ENCODE peak calls at places on chromosomes 4 and X, in eight cellular contexts. One of them, this sample, is unnamed. For H3K4me1, the result is how much of the 10 kb centered on the place peaks cover.

GRCh38 chr4:44326716-44327115 is 121.9 kb downstream of the KCTD8 start:
- DNase-seq in astrocyte: peak
- DNase-seq in SK-N-SH: no peak
- DNase-seq in psoas muscle: no peak
- DNase-seq in GM23248: no peak
- DNase-seq in right lobe of liver: no peak
- DNase-seq in pancreas: no peak
- DNase-seq in heart right ventricle: no peak
- DNase-seq in this sample: no peak

GRCh38 chr4:48557478-48557877 is 67.4 kb downstream of the ZAR1 start:
- DNase-seq in pancreas: no peak
- DNase-seq in SK-N-SH: peak
- DNase-seq in GM23248: no peak
- DNase-seq in right lobe of liver: no peak
- DNase-seq in astrocyte: no peak
- DNase-seq in heart right ventricle: no peak
- DNase-seq in psoas muscle: no peak
- DNase-seq in this sample: no peak

GRCh38 chrX:97266406-97267121 is 382.9 kb downstream of the RPA4 start:
- DNase-seq in GM23248: no peak
- DNase-seq in SK-N-SH: peak
- DNase-seq in pancreas: no peak
- DNase-seq in psoas muscle: no peak
- DNase-seq in right lobe of liver: no peak
- DNase-seq in astrocyte: no peak
- DNase-seq in heart right ventricle: no peak
- DNase-seq in this sample: no peak

GRCh38 chr4:176964116-176964691 is 171.5 kb upstream of the VEGFC start:
- DNase-seq in psoas muscle: no peak
- DNase-seq in GM23248: no peak
- DNase-seq in SK-N-SH: no peak
- DNase-seq in pancreas: no peak
- DNase-seq in right lobe of liver: no peak
- DNase-seq in heart right ventricle: no peak
- DNase-seq in astrocyte: no peak
- DNase-seq in this sample: no peak

GRCh38 chr4:158624889-158625478 is 46.7 kb downstream of the C4orf46 start:
- DNase-seq in psoas muscle: no peak
- DNase-seq in pancreas: peak
- DNase-seq in astrocyte: peak
- DNase-seq in heart right ventricle: peak
- DNase-seq in SK-N-SH: peak
- DNase-seq in right lobe of liver: no peak
- DNase-seq in GM23248: peak
- DNase-seq in this sample: no peak

GRCh38 chrX:23699636-23700194 is 32.4 kb downstream of the PRDX4 start:
- DNase-seq in heart right ventricle: peak
- DNase-seq in pancreas: no peak
- DNase-seq in GM23248: peak
- DNase-seq in psoas muscle: no peak
- DNase-seq in SK-N-SH: no peak
- DNase-seq in right lobe of liver: no peak
- DNase-seq in astrocyte: no peak
- DNase-seq in this sample: no peak

GRCh38 chr4:17310269-17310652 is 201.6 kb downstream of the QDPR start:
- DNase-seq in psoas muscle: no peak
- DNase-seq in pancreas: no peak
- DNase-seq in heart right ventricle: no peak
- DNase-seq in astrocyte: peak
- DNase-seq in GM23248: peak
- DNase-seq in right lobe of liver: no peak
- DNase-seq in SK-N-SH: no peak
- DNase-seq in this sample: no peak

GRCh38 chrX:109797311-109797975 is 64.4 kb upstream of the ACSL4 start:
- DNase-seq in right lobe of liver: peak
- DNase-seq in SK-N-SH: peak
- DNase-seq in heart right ventricle: no peak
- DNase-seq in astrocyte: no peak
- DNase-seq in GM23248: peak
- DNase-seq in psoas muscle: no peak
- DNase-seq in pancreas: no peak
- DNase-seq in this sample: no peak

GRCh38 chr4:134777626-134778025 is 576.0 kb upstream of the PABPC4L start:
- DNase-seq in SK-N-SH: peak
- DNase-seq in psoas muscle: no peak
- DNase-seq in GM23248: no peak
- DNase-seq in astrocyte: no peak
- DNase-seq in heart right ventricle: no peak
- DNase-seq in right lobe of liver: no peak
- DNase-seq in pancreas: no peak
- DNase-seq in this sample: no peak

GRCh38 chrX:126027229-126027628 is 138.9 kb downstream of the DCAF12L2 start:
- DNase-seq in SK-N-SH: no peak
- DNase-seq in GM23248: no peak
- DNase-seq in right lobe of liver: no peak
- DNase-seq in astrocyte: no peak
- DNase-seq in psoas muscle: no peak
- DNase-seq in pancreas: no peak
- DNase-seq in heart right ventricle: no peak
- DNase-seq in this sample: no peak

GRCh38 chr4:83386931-83387897 is 52.6 kb upstream of the HPSE start:
- DNase-seq in pancreas: no peak
- DNase-seq in SK-N-SH: no peak
- DNase-seq in heart right ventricle: no peak
- DNase-seq in psoas muscle: no peak
- DNase-seq in astrocyte: no peak
- DNase-seq in GM23248: peak
- DNase-seq in right lobe of liver: no peak
- DNase-seq in this sample: no peak

GRCh38 chrX:35380808-35381700 is 417.1 kb upstream of the MAGEB16 start:
- DNase-seq in heart right ventricle: no peak
- DNase-seq in psoas muscle: no peak
- DNase-seq in GM23248: peak
- DNase-seq in right lobe of liver: no peak
- DNase-seq in astrocyte: no peak
- DNase-seq in pancreas: peak
- DNase-seq in SK-N-SH: peak
- DNase-seq in this sample: no peak

GRCh38 chr4:182113774-182114173 is 129.4 kb upstream of the TENM3 start:
- DNase-seq in right lobe of liver: no peak
- DNase-seq in astrocyte: no peak
- DNase-seq in SK-N-SH: no peak
- DNase-seq in GM23248: no peak
- DNase-seq in heart right ventricle: no peak
- DNase-seq in pancreas: no peak
- DNase-seq in psoas muscle: no peak
- DNase-seq in this sample: no peak

GRCh38 chrX:19017271-19017670 is 33.4 kb upstream of the PHKA2 start:
- DNase-seq in SK-N-SH: peak
- DNase-seq in heart right ventricle: no peak
- DNase-seq in pancreas: no peak
- DNase-seq in astrocyte: no peak
- DNase-seq in right lobe of liver: no peak
- DNase-seq in psoas muscle: peak
- DNase-seq in GM23248: peak
- DNase-seq in this sample: no peak

GRCh38 chr4:36332023-36332781 is 50.8 kb downstream of the DTHD1 start:
- DNase-seq in heart right ventricle: no peak
- DNase-seq in psoas muscle: no peak
- DNase-seq in SK-N-SH: no peak
- DNase-seq in right lobe of liver: no peak
- DNase-seq in astrocyte: peak
- DNase-seq in GM23248: no peak
- DNase-seq in pancreas: no peak
- DNase-seq in this sample: no peak

GRCh38 chrX:107629533-107629909 is 1.2 kb downstream of the PRPS1 start:
- DNase-seq in GM23248: peak
- DNase-seq in psoas muscle: no peak
- DNase-seq in right lobe of liver: no peak
- DNase-seq in pancreas: no peak
- DNase-seq in astrocyte: peak
- DNase-seq in heart right ventricle: no peak
- DNase-seq in SK-N-SH: peak
- DNase-seq in this sample: no peak

GRCh38 chrX:94560930-94561329 is 886.9 kb downstream of the FAM133A start:
- DNase-seq in GM23248: no peak
- DNase-seq in SK-N-SH: no peak
- DNase-seq in pancreas: no peak
- DNase-seq in right lobe of liver: no peak
- DNase-seq in astrocyte: no peak
- DNase-seq in heart right ventricle: no peak
- DNase-seq in psoas muscle: no peak
- DNase-seq in this sample: no peak

DNA sequence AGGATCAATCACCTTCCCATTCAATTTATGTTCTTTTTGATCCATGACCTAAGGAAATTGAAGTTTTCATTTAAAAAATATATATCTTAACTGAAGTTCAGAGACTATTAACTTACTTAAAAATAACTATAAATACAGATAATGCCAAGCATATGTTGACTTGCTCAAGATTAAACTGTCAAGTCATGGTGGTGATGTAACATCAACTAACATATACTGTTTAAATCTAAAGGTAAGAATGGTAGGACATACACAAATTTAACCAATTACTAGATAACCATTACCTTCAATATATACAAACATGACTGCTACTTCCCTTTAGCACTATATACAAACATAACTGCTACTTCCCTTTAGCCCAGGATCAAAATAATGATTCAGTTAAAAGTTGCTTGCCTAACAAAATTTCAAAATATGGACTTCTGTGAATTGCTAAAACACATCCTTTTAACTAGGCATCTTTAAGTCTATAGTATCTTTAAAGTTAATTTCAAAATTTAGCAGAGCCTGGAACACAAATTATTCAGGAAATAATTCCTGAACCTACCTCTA is 14.9 kb downstream of the HNRNPD start:
- DNase-seq in SK-N-SH: no peak
- DNase-seq in GM23248: no peak
- DNase-seq in astrocyte: no peak
- DNase-seq in heart right ventricle: no peak
- DNase-seq in right lobe of liver: no peak
- DNase-seq in psoas muscle: no peak
- DNase-seq in pancreas: no peak
- DNase-seq in this sample: no peak
- H3K27ac ChIP-seq in SK-N-SH: no peak
- H3K27ac ChIP-seq in GM23248: no peak
- H3K27ac ChIP-seq in astrocyte: no peak
- H3K27ac ChIP-seq in heart right ventricle: no peak
- H3K27ac ChIP-seq in right lobe of liver: no peak
- H3K27ac ChIP-seq in psoas muscle: peak
- H3K27ac ChIP-seq in pancreas: no peak
- H3K27ac ChIP-seq in this sample: no peak

GRCh38 chr4:6689506-6689960 is 4.1 kb upstream of the S100P start:
- DNase-seq in SK-N-SH: no peak
- DNase-seq in pancreas: no peak
- DNase-seq in heart right ventricle: no peak
- DNase-seq in GM23248: no peak
- DNase-seq in astrocyte: no peak
- DNase-seq in psoas muscle: no peak
- DNase-seq in right lobe of liver: peak
- DNase-seq in this sample: no peak
- H3K4me1 ChIP-seq in SK-N-SH: under half
- H3K4me1 ChIP-seq in pancreas: under half
- H3K4me1 ChIP-seq in heart right ventricle: under half
- H3K4me1 ChIP-seq in GM23248: under half
- H3K4me1 ChIP-seq in astrocyte: under half
- H3K4me1 ChIP-seq in psoas muscle: under half
- H3K4me1 ChIP-seq in right lobe of liver: under half
- H3K4me1 ChIP-seq in this sample: under half

DNA sequence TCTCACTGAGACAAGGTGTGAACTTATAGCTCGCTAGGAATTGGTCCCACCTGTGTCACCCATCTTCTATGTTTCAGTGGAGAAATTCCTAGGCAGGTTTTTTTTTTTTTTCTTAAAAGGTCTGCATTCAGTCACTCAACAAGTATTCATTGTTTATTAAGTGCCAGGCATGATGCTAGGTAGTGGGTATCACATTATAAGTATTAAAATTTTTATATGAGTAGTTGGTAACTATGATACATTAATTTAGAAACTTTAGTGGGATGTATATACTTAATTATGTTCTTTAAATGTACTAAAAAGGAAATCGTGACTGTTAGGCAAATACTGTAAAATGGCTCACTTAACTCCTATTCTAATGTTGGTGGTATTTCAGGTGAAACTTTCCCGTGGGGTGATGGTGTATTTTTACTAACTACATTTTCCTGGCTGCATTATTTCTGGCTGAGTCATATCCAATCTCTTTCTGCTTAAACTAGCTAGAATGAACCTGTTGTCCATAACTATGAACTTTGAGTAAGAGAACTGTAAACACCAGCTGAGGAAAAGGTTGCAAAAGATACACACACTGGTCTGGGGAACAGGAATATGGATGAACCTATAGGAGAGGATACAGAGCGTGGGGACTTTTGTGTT is 49.3 kb upstream of the MED14 start:
- DNase-seq in SK-N-SH: no peak
- DNase-seq in pancreas: no peak
- DNase-seq in psoas muscle: no peak
- DNase-seq in GM23248: no peak
- DNase-seq in astrocyte: no peak
- DNase-seq in heart right ventricle: no peak
- DNase-seq in right lobe of liver: no peak
- DNase-seq in this sample: no peak
- H3K4me3 ChIP-seq in SK-N-SH: no peak
- H3K4me3 ChIP-seq in pancreas: no peak
- H3K4me3 ChIP-seq in psoas muscle: no peak
- H3K4me3 ChIP-seq in GM23248: no peak
- H3K4me3 ChIP-seq in astrocyte: no peak
- H3K4me3 ChIP-seq in heart right ventricle: no peak
- H3K4me3 ChIP-seq in right lobe of liver: no peak
- H3K4me3 ChIP-seq in this sample: no peak

GRCh38 chr4:10092481-10093272 is 23.9 kb downstream of the WDR1 start:
- DNase-seq in psoas muscle: peak
- DNase-seq in SK-N-SH: no peak
- DNase-seq in right lobe of liver: peak
- DNase-seq in pancreas: no peak
- DNase-seq in GM23248: peak
- DNase-seq in astrocyte: no peak
- DNase-seq in heart right ventricle: peak
- DNase-seq in this sample: peak

GRCh38 chr4:10093801-10094552 is 22.6 kb downstream of the WDR1 start:
- DNase-seq in right lobe of liver: peak
- DNase-seq in GM23248: peak
- DNase-seq in psoas muscle: peak
- DNase-seq in pancreas: no peak
- DNase-seq in SK-N-SH: peak
- DNase-seq in astrocyte: peak
- DNase-seq in heart right ventricle: peak
- DNase-seq in this sample: no peak

GRCh38 chr4:10091531-10092181 is 24.9 kb downstream of the WDR1 start:
- DNase-seq in SK-N-SH: no peak
- DNase-seq in right lobe of liver: peak
- DNase-seq in GM23248: no peak
- DNase-seq in astrocyte: no peak
- DNase-seq in pancreas: no peak
- DNase-seq in psoas muscle: peak
- DNase-seq in heart right ventricle: no peak
- DNase-seq in this sample: peak

GRCh38 chr4:10094841-10095240 is 21.8 kb downstream of the WDR1 start:
- DNase-seq in heart right ventricle: no peak
- DNase-seq in astrocyte: no peak
- DNase-seq in GM23248: no peak
- DNase-seq in right lobe of liver: peak
- DNase-seq in SK-N-SH: no peak
- DNase-seq in psoas muscle: peak
- DNase-seq in pancreas: no peak
- DNase-seq in this sample: peak

GRCh38 chr4:10093273-10093621 is 23.4 kb downstream of the WDR1 start:
- DNase-seq in right lobe of liver: peak
- DNase-seq in SK-N-SH: no peak
- DNase-seq in pancreas: no peak
- DNase-seq in GM23248: no peak
- DNase-seq in psoas muscle: peak
- DNase-seq in heart right ventricle: no peak
- DNase-seq in astrocyte: no peak
- DNase-seq in this sample: peak
- H3K27ac ChIP-seq in right lobe of liver: peak
- H3K27ac ChIP-seq in SK-N-SH: peak
- H3K27ac ChIP-seq in pancreas: no peak
- H3K27ac ChIP-seq in GM23248: peak
- H3K27ac ChIP-seq in psoas muscle: peak
- H3K27ac ChIP-seq in heart right ventricle: peak
- H3K27ac ChIP-seq in astrocyte: peak
- H3K27ac ChIP-seq in this sample: peak

This sample was measured in aorta.